ENCODE peak calls at places on chromosomes 13 and 19, in eight cellular contexts. G is IMR-90; W is CD8-positive, alpha-beta T cell; X is cardiac muscle cell; F is right cardiac atrium; H is sigmoid colon; Q is esophagus muscularis mucosa; Z is adrenal gland. I is an unnamed sample.

GRCh38 chr19:35790981-35791813 is 15.8 kb downstream of the ARHGAP33 start:
- DNase-seq in X (no peak), Q (no peak), F (no peak), G (no peak), Z (no peak), W (no peak), H (peak), I (no peak)

GRCh38 chr13:66992183-66992582 is 238.0 kb downstream of the PCDH9 start:
- DNase-seq in X (peak), Q (no peak), W (no peak), Z (no peak), G (peak), F (no peak), H (no peak), I (no peak)

GRCh38 chr13:57716295-57716694 is 84.8 kb downstream of the PCDH17 start:
- DNase-seq in H (no peak), W (no peak), F (no peak), X (peak), Q (no peak), Z (no peak), G (no peak), I (no peak)

GRCh38 chr19:2803486-2804155 is 16.0 kb upstream of the ZNF554 start:
- DNase-seq in F (peak), X (no peak), Q (no peak), Z (no peak), G (no peak), W (no peak), H (no peak), I (no peak)

GRCh38 chr19:44903602-44904425 is 1.8 kb upstream of the APOE start:
- DNase-seq in Z (peak), H (peak), W (peak), X (peak), Q (peak), G (peak), F (peak), I (peak)

GRCh38 chr19:2385053-2385721 is 25.1 kb downstream of the TMPRSS9 start:
- DNase-seq in G (peak), Q (no peak), X (peak), F (no peak), W (no peak), Z (peak), H (no peak), I (no peak)

GRCh38 chr19:10884273-10884672 is 12.9 kb downstream of the CARM1 start:
- DNase-seq in G (peak), F (no peak), Z (no peak), X (peak), W (no peak), H (peak), Q (no peak), I (no peak)

GRCh38 chr13:59823495-59823894 is 340.2 kb downstream of the DIAPH3 start:
- DNase-seq in X (no peak), W (no peak), Q (no peak), F (no peak), G (peak), Z (no peak), H (no peak), I (no peak)

GRCh38 chr19:41886761-41887710 is 4.1 kb downstream of the ARHGEF1 start:
- DNase-seq in F (no peak), Z (no peak), Q (no peak), H (no peak), W (peak), X (no peak), G (no peak), I (no peak)

GRCh38 chr13:48066310-48066989 is 28.5 kb downstream of the MED4 start:
- DNase-seq in G (peak), Q (no peak), F (no peak), H (no peak), X (no peak), W (no peak), Z (no peak), I (no peak)

GRCh38 chr19:6333439-6333838 is at the start of gene ACER1:
- DNase-seq in W (no peak), G (no peak), X (no peak), F (no peak), Q (no peak), Z (no peak), H (no peak), I (no peak)

GRCh38 chr19:13281567-13282291 is 131.5 kb downstream of the IER2 start:
- DNase-seq in H (no peak), X (no peak), G (no peak), W (no peak), Q (no peak), Z (no peak), F (no peak), I (no peak)

GRCh38 chr19:535017-535835 is 3.7 kb downstream of the CDC34 start:
- DNase-seq in W (no peak), G (no peak), Z (peak), F (no peak), X (no peak), H (peak), Q (no peak), I (no peak)

GRCh38 chr19:49889687-49890348 is 6.9 kb downstream of the IL4I1 start:
- DNase-seq in G (peak), Z (peak), X (peak), W (peak), F (peak), Q (peak), H (no peak), I (no peak)

DNA sequence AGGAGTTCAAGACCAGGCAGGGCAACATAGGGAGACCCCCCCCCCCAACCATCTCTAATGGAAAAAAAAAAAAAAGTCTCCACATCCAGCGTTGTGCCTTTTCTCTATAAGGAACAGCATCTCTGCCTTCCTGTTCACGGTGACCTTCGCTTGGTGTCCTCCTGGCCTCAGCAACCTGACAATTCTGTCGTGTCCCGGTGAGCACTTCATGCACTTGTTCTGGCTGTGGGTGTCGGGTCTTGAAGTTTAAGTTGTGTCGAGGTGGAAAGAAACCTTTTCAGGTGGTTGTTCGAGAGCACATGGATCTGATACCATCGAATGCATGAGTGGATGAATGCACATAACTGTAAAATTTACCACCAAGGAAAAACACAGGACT is 594 bp downstream of the ZNF559 start:
- DNase-seq in H (no peak), Z (no peak), W (no peak), Q (no peak), X (no peak), G (no peak), F (no peak), I (no peak)
- H3K27ac ChIP-seq in H (peak), Z (no peak), W (peak), Q (peak), X (peak), G (peak), F (peak), I (no peak)

DNA sequence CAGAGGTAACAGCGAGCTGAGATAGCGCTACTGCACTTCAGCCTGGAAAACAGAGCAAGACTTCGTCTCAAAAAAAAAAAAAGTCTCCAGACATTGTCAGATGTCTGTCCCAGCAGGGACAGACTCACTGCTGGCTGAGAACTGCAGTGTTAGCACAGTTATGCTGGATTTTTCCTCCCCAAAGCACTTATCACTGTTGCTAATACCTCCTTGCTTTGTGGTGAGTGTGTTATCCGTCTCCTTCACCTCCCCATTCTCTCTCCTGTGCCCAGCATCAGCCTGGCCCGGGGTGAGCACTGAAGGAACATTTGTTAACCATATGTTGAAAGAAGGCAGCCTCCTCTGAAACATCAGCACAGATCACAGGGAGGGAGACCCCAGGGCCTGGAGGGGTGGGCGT is 11.2 kb downstream of the MYO9B start:
- DNase-seq in G (peak), X (no peak), H (no peak), Q (no peak), Z (no peak), F (peak), W (no peak), I (no peak)
- H3K27ac ChIP-seq in G (peak), X (no peak), H (peak), Q (peak), Z (no peak), F (no peak), W (no peak), I (peak)

DNA sequence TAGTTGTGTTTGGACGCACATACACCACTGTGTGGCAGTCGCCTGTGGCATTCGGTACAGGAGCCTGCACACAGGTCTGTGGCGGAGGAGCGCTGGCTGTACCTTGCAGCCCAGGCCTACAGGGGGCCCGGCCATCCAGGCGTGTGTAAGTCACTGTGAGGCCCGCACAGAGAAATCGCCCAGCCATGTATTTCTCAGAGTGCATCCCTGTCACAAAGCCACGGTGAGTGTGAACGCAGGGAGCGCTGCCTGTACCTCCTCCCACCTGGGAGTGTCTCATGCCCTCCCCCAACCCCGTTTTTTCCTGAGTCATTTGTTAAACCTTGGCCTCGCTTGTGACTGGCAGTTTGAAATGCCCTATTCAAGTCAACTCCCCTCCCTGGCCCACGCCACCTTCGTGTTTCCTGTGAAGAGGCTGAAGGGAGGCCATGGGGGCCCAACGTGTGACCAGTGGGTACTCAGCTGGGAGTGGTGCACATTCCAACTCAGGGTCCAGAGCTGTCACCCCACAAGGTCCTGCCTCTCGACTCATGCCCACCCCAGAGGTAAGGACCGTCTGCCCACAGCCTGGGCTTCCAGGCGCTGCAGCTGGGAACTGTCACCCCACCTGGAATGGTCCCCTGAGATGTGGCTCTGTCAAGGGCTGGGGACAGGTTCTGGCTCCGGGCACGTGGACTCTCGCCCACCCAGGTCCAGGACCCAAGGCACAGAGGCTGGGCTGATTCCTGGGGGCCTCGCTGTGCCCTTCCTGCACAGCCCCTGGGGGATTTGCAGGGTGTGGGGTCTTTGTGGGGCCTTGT is 11.6 kb upstream of the RASA3 start:
- DNase-seq in G (no peak), W (peak), Q (no peak), H (peak), X (peak), F (no peak), Z (no peak), I (no peak)
- H3K27ac ChIP-seq in G (no peak), W (peak), Q (no peak), H (no peak), X (no peak), F (no peak), Z (no peak), I (no peak)

GRCh38 chr13:33496336-33496735 is 210.8 kb upstream of the STARD13 start:
- DNase-seq in X (no peak), W (no peak), G (no peak), H (no peak), F (no peak), Z (no peak), Q (no peak), I (no peak)

GRCh38 chr13:33493672-33494365 is 208.3 kb upstream of the STARD13 start:
- DNase-seq in W (no peak), F (no peak), H (no peak), Q (no peak), Z (no peak), X (no peak), G (no peak), I (no peak)

GRCh38 chr13:33494596-33495214 is 209.2 kb upstream of the STARD13 start:
- DNase-seq in H (no peak), Z (no peak), G (peak), Q (no peak), F (peak), W (no peak), X (no peak), I (no peak)

GRCh38 chr13:33497146-33497845 is 211.7 kb upstream of the STARD13 start:
- DNase-seq in Q (no peak), W (no peak), H (no peak), X (no peak), Z (no peak), G (peak), F (no peak), I (no peak)
- H3K27ac ChIP-seq in Q (no peak), W (no peak), H (no peak), X (no peak), Z (no peak), G (peak), F (no peak), I (no peak)